ENCODE peak calls at places on chromosome 11, in four cellular contexts. Y is IMR-90, J is NCI-H446, W is heart left ventricle. E is an unnamed sample.
A peak's percentile ranks its signal among the peaks of the same experiment; 100 is the strongest.

GRCh38 chr11:69934861-69935494 is 115.8 kb upstream of the FGF3 start:
- DNase-seq in Y (peak; percentile 27), J (no peak), W (peak; percentile 20), E (no peak)

GRCh38 chr11:34754171-34754823 is 133.4 kb downstream of the EHF start:
- DNase-seq in Y (no peak), J (no peak), W (no peak), E (no peak)

GRCh38 chr11:3136542-3137455 is 28.3 kb downstream of the OSBPL5 start:
- DNase-seq in Y (no peak), J (no peak), W (peak; percentile 7), E (no peak)

GRCh38 chr11:46686886-46687810 is 13.3 kb downstream of the ARHGAP1 start:
- DNase-seq in Y (peak; percentile 91), J (peak; percentile 49), W (no peak), E (no peak)

GRCh38 chr11:57358543-57358961 is 20.4 kb downstream of the P2RX3 start:
- DNase-seq in Y (peak; percentile 10), J (no peak), W (peak; percentile 51), E (no peak)

GRCh38 chr11:1008781-1009180 is 27.7 kb downstream of the MUC6 start:
- DNase-seq in Y (no peak), J (no peak), W (no peak), E (no peak)

GRCh38 chr11:106695506-106695905 is 322.8 kb downstream of the GUCY1A2 start:
- DNase-seq in Y (peak; percentile 83), J (no peak), W (no peak), E (no peak)

GRCh38 chr11:69861901-69862300 is 42.7 kb upstream of the FGF3 start:
- DNase-seq in Y (no peak), J (no peak), W (no peak), E (no peak)

GRCh38 chr11:60334005-60334620 is 7.1 kb downstream of the MS4A6E start:
- DNase-seq in Y (peak; percentile 13), J (peak; percentile 59), W (peak; percentile 30), E (peak; percentile 30)

GRCh38 chr11:78586452-78587046 is 11.9 kb upstream of the NARS2 start:
- DNase-seq in Y (peak; percentile 27), J (peak; percentile 26), W (no peak), E (no peak)

GRCh38 chr11:30521297-30522071 is 64.7 kb downstream of the MPPED2 start:
- DNase-seq in Y (no peak), J (no peak), W (no peak), E (no peak)

GRCh38 chr11:67665537-67666302 is 8.7 kb downstream of the ALDH3B2 start:
- DNase-seq in Y (no peak), J (no peak), W (no peak), E (peak; percentile 23)

GRCh38 chr11:20013346-20014066 is 146.8 kb downstream of the DBX1 start:
- DNase-seq in Y (peak; percentile 39), J (peak; percentile 89), W (peak; percentile 56), E (no peak)

E was measured in thyroid gland.